ENCODE peak calls at places on chromosomes 4 and X, in six cellular contexts. One of them, this sample, is unnamed.

GRCh38 chrX:102129473-102129872 is 4.0 kb downstream of the TCEAL2 start:
- DNase-seq in CD8-positive, alpha-beta T cell: no peak
- DNase-seq in AG04449: no peak
- DNase-seq in AG10803: peak
- DNase-seq in fibroblast of lung: peak
- DNase-seq in testis: no peak
- DNase-seq in this sample: no peak

GRCh38 chr4:5921981-5922380 is 29.1 kb upstream of the CRMP1 start:
- DNase-seq in CD8-positive, alpha-beta T cell: no peak
- DNase-seq in AG04449: no peak
- DNase-seq in AG10803: no peak
- DNase-seq in fibroblast of lung: no peak
- DNase-seq in testis: no peak
- DNase-seq in this sample: no peak

GRCh38 chr4:3239998-3240920 is 8.7 kb upstream of the MSANTD1 start:
- DNase-seq in CD8-positive, alpha-beta T cell: no peak
- DNase-seq in AG04449: no peak
- DNase-seq in AG10803: no peak
- DNase-seq in fibroblast of lung: no peak
- DNase-seq in testis: no peak
- DNase-seq in this sample: no peak

GRCh38 chr4:3030551-3031356 is 43.6 kb downstream of the HTT-AS start:
- DNase-seq in CD8-positive, alpha-beta T cell: no peak
- DNase-seq in AG04449: no peak
- DNase-seq in AG10803: no peak
- DNase-seq in fibroblast of lung: no peak
- DNase-seq in testis: no peak
- DNase-seq in this sample: no peak

GRCh38 chrX:136712631-136713030 is 64.7 kb downstream of the CD40LG start:
- DNase-seq in CD8-positive, alpha-beta T cell: no peak
- DNase-seq in AG04449: no peak
- DNase-seq in AG10803: no peak
- DNase-seq in fibroblast of lung: no peak
- DNase-seq in testis: no peak
- DNase-seq in this sample: no peak

GRCh38 chrX:131068945-131069719 is 11.0 kb downstream of the ARHGAP36 start:
- DNase-seq in CD8-positive, alpha-beta T cell: no peak
- DNase-seq in AG04449: no peak
- DNase-seq in AG10803: peak
- DNase-seq in fibroblast of lung: peak
- DNase-seq in testis: peak
- DNase-seq in this sample: no peak

GRCh38 chr4:126364290-126364978 is 1049.7 kb downstream of the FAT4 start:
- DNase-seq in CD8-positive, alpha-beta T cell: no peak
- DNase-seq in AG04449: no peak
- DNase-seq in AG10803: peak
- DNase-seq in fibroblast of lung: peak
- DNase-seq in testis: no peak
- DNase-seq in this sample: no peak

GRCh38 chr4:121938282-121939092 is 13.4 kb downstream of the TRPC3 start:
- DNase-seq in CD8-positive, alpha-beta T cell: no peak
- DNase-seq in AG04449: no peak
- DNase-seq in AG10803: no peak
- DNase-seq in fibroblast of lung: no peak
- DNase-seq in testis: no peak
- DNase-seq in this sample: no peak

GRCh38 chr4:3360741-3361140 is 67.9 kb downstream of the RGS12 start:
- DNase-seq in CD8-positive, alpha-beta T cell: no peak
- DNase-seq in AG04449: no peak
- DNase-seq in AG10803: no peak
- DNase-seq in fibroblast of lung: no peak
- DNase-seq in testis: no peak
- DNase-seq in this sample: no peak

GRCh38 chrX:155632424-155633100 is 19.8 kb upstream of the TMLHE start:
- DNase-seq in CD8-positive, alpha-beta T cell: no peak
- DNase-seq in AG04449: no peak
- DNase-seq in AG10803: no peak
- DNase-seq in fibroblast of lung: peak
- DNase-seq in testis: no peak
- DNase-seq in this sample: no peak

GRCh38 chrX:77442728-77443127 is 4.5 kb upstream of the FGF16 start:
- DNase-seq in CD8-positive, alpha-beta T cell: no peak
- DNase-seq in AG04449: peak
- DNase-seq in AG10803: peak
- DNase-seq in fibroblast of lung: peak
- DNase-seq in testis: no peak
- DNase-seq in this sample: no peak
- TF ChIP-seq CTCF in CD8-positive, alpha-beta T cell: no peak
- TF ChIP-seq CTCF in AG04449: no peak
- TF ChIP-seq CTCF in AG10803: no peak
- TF ChIP-seq CTCF in fibroblast of lung: no peak
- TF ChIP-seq CTCF in testis: no peak
- TF ChIP-seq CTCF in this sample: no peak

GRCh38 chrX:70421618-70422017 is 1.5 kb upstream of the GDPD2 start:
- DNase-seq in CD8-positive, alpha-beta T cell: no peak
- DNase-seq in AG04449: no peak
- DNase-seq in AG10803: no peak
- DNase-seq in fibroblast of lung: no peak
- DNase-seq in testis: no peak
- DNase-seq in this sample: no peak

GRCh38 chrX:70423937-70424336 is 823 bp downstream of the GDPD2 start:
- DNase-seq in CD8-positive, alpha-beta T cell: no peak
- DNase-seq in AG04449: no peak
- DNase-seq in AG10803: no peak
- DNase-seq in fibroblast of lung: no peak
- DNase-seq in testis: no peak
- DNase-seq in this sample: no peak

GRCh38 chrX:70424801-70425200 is 1.7 kb downstream of the GDPD2 start:
- DNase-seq in CD8-positive, alpha-beta T cell: no peak
- DNase-seq in AG04449: no peak
- DNase-seq in AG10803: no peak
- DNase-seq in fibroblast of lung: no peak
- DNase-seq in testis: no peak
- DNase-seq in this sample: no peak

GRCh38 chrX:70426286-70427278 is 3.5 kb downstream of the GDPD2 start:
- DNase-seq in CD8-positive, alpha-beta T cell: no peak
- DNase-seq in AG04449: no peak
- DNase-seq in AG10803: no peak
- DNase-seq in fibroblast of lung: no peak
- DNase-seq in testis: no peak
- DNase-seq in this sample: no peak

GRCh38 chrX:70422886-70423336 is at the start of gene GDPD2:
- DNase-seq in CD8-positive, alpha-beta T cell: no peak
- DNase-seq in AG04449: no peak
- DNase-seq in AG10803: no peak
- DNase-seq in fibroblast of lung: peak
- DNase-seq in testis: no peak
- DNase-seq in this sample: no peak
- TF ChIP-seq CTCF in CD8-positive, alpha-beta T cell: no peak
- TF ChIP-seq CTCF in AG04449: no peak
- TF ChIP-seq CTCF in AG10803: peak
- TF ChIP-seq CTCF in fibroblast of lung: no peak
- TF ChIP-seq CTCF in testis: no peak
- TF ChIP-seq CTCF in this sample: no peak

GRCh38 chrX:63050225-63050624 is 300.9 kb downstream of the SPIN4 start:
- DNase-seq in CD8-positive, alpha-beta T cell: no peak
- DNase-seq in AG04449: no peak
- DNase-seq in AG10803: no peak
- DNase-seq in fibroblast of lung: no peak
- DNase-seq in testis: peak
- DNase-seq in this sample: no peak
- TF ChIP-seq CTCF in CD8-positive, alpha-beta T cell: no peak
- TF ChIP-seq CTCF in AG04449: no peak
- TF ChIP-seq CTCF in AG10803: no peak
- TF ChIP-seq CTCF in fibroblast of lung: no peak
- TF ChIP-seq CTCF in testis: no peak
- TF ChIP-seq CTCF in this sample: no peak

GRCh38 chrX:54808605-54809483 is 1.3 kb downstream of the MAGED2 start:
- DNase-seq in CD8-positive, alpha-beta T cell: peak
- DNase-seq in AG04449: peak
- DNase-seq in AG10803: peak
- DNase-seq in fibroblast of lung: peak
- DNase-seq in testis: peak
- DNase-seq in this sample: peak

GRCh38 chrX:54810532-54810931 is 3.0 kb downstream of the MAGED2 start:
- DNase-seq in CD8-positive, alpha-beta T cell: no peak
- DNase-seq in AG04449: no peak
- DNase-seq in AG10803: no peak
- DNase-seq in fibroblast of lung: no peak
- DNase-seq in testis: no peak
- DNase-seq in this sample: no peak

GRCh38 chrX:54807524-54808108 is at the start of gene MAGED2:
- DNase-seq in CD8-positive, alpha-beta T cell: peak
- DNase-seq in AG04449: no peak
- DNase-seq in AG10803: peak
- DNase-seq in fibroblast of lung: peak
- DNase-seq in testis: peak
- DNase-seq in this sample: no peak

GRCh38 chrX:54811301-54811885 is 3.8 kb downstream of the MAGED2 start:
- DNase-seq in CD8-positive, alpha-beta T cell: no peak
- DNase-seq in AG04449: no peak
- DNase-seq in AG10803: no peak
- DNase-seq in fibroblast of lung: no peak
- DNase-seq in testis: no peak
- DNase-seq in this sample: no peak

DNA sequence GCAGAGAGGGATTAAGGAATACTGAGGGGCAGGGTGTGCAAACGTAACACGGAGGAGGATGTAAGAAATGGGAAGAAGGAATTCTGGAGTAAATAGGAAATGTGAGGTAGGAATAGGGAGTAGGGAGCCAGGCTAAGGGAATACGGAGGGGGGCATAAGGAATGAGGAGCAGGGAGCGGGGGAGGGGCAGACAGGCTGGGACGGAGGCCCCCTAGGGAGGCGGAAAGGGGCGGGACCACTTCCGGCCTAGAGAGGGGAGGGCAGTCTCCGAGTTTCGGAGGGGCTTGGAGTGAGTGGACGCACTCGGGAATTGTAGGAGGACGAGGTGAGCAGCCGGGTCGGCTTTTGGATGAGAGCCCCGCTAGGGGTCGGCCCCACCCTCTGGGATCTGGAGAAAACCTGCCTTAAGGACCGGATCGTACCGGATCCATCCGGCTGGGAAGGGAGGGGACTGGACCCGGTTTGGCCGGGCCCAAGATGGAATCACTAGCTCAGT is 612 bp downstream of the MAGED2 start:
- DNase-seq in CD8-positive, alpha-beta T cell: peak
- DNase-seq in AG04449: no peak
- DNase-seq in AG10803: peak
- DNase-seq in fibroblast of lung: no peak
- DNase-seq in testis: peak
- DNase-seq in this sample: no peak
- TF ChIP-seq CTCF in CD8-positive, alpha-beta T cell: no peak
- TF ChIP-seq CTCF in AG04449: no peak
- TF ChIP-seq CTCF in AG10803: no peak
- TF ChIP-seq CTCF in fibroblast of lung: no peak
- TF ChIP-seq CTCF in testis: no peak
- TF ChIP-seq CTCF in this sample: no peak

GRCh38 chr4:185587444-185588161 is 52.3 kb upstream of the PDLIM3 start:
- DNase-seq in CD8-positive, alpha-beta T cell: peak
- DNase-seq in AG04449: no peak
- DNase-seq in AG10803: no peak
- DNase-seq in fibroblast of lung: peak
- DNase-seq in testis: no peak
- DNase-seq in this sample: peak
- TF ChIP-seq CTCF in CD8-positive, alpha-beta T cell: no peak
- TF ChIP-seq CTCF in AG04449: no peak
- TF ChIP-seq CTCF in AG10803: no peak
- TF ChIP-seq CTCF in fibroblast of lung: no peak
- TF ChIP-seq CTCF in testis: no peak
- TF ChIP-seq CTCF in this sample: no peak

DNA sequence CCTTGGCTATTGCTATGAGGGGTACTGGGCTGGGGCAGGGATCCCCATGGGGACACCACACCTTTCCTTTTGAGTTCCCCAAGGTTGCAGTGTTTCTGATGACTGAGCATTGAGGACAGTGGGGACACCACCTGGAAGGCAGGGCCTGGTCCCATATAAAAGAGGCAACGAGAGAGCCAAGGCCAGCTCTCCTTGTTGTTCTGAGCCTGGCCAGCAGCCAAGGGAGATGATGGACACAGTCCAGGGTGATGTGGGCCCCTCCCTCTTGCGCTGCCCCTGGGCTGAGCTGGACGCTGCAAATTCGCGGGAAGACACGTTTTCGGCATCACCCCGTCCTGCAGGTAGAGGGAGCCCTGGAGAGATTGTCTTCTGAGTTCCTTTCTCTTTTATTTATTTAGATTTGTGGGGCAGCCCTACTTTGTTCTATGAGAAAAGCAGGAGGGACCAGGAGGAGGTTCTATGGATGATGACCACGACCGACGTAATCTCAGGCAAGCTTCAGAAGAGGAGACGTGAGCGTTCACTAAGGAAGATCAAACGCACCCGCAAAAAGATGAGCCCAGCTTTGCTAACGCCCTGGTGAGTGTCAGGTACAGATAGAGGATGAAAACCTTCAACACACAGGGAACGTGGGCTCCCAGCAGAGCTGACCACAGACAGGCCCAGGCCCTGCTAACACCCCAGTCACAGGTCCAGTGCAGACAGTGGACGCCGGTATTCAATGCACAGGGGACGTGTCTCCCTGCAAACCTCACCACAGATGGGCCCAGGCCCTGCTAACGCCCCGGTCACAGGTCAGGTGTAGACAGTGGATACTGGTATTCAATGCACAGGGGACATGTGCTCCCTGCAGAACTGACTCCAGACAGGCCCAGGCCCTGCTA is 97.4 kb downstream of the SHOX start:
- DNase-seq in CD8-positive, alpha-beta T cell: no peak
- DNase-seq in AG04449: no peak
- DNase-seq in AG10803: no peak
- DNase-seq in fibroblast of lung: no peak
- DNase-seq in testis: no peak
- DNase-seq in this sample: no peak
- TF ChIP-seq CTCF in CD8-positive, alpha-beta T cell: no peak
- TF ChIP-seq CTCF in AG04449: no peak
- TF ChIP-seq CTCF in AG10803: no peak
- TF ChIP-seq CTCF in fibroblast of lung: no peak
- TF ChIP-seq CTCF in testis: no peak
- TF ChIP-seq CTCF in this sample: no peak

GRCh38 chrX:2442694-2443093 is 58.1 kb downstream of the DHRSX start:
- DNase-seq in CD8-positive, alpha-beta T cell: no peak
- DNase-seq in AG04449: no peak
- DNase-seq in AG10803: no peak
- DNase-seq in fibroblast of lung: no peak
- DNase-seq in testis: no peak
- DNase-seq in this sample: no peak
- TF ChIP-seq CTCF in CD8-positive, alpha-beta T cell: no peak
- TF ChIP-seq CTCF in AG04449: no peak
- TF ChIP-seq CTCF in AG10803: no peak
- TF ChIP-seq CTCF in fibroblast of lung: no peak
- TF ChIP-seq CTCF in testis: no peak
- TF ChIP-seq CTCF in this sample: no peak

DNA sequence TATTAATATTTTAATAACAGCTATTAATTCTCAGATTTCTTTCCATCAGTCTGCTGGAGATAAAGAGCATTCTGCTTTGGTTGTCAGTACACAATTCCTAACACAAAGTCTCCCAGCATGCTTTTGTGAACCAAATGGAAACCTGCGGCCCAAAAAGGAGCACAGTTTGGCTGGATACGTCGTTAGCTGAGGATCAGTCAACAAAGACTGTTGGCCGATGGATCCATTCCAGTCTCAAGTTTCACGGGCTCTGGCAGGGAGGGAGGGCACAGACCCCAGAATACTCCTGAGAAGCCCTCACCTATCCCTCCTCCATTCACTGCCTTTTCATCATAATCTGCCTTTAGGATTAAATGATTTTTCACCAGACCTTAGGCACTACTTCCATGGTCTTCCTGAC is 26.3 kb upstream of the PRSS48 start:
- DNase-seq in CD8-positive, alpha-beta T cell: no peak
- DNase-seq in AG04449: no peak
- DNase-seq in AG10803: no peak
- DNase-seq in fibroblast of lung: no peak
- DNase-seq in testis: no peak
- DNase-seq in this sample: no peak
- TF ChIP-seq CTCF in CD8-positive, alpha-beta T cell: no peak
- TF ChIP-seq CTCF in AG04449: no peak
- TF ChIP-seq CTCF in AG10803: no peak
- TF ChIP-seq CTCF in fibroblast of lung: no peak
- TF ChIP-seq CTCF in testis: no peak
- TF ChIP-seq CTCF in this sample: no peak

This sample was measured in breast epithelium.